ENCODE peak calls at places on chromosome 10, in seven cellular contexts. One of them, this sample, is unnamed. For H3K27me3, the result is how much of the 10 kb centered on the place peaks cover.

GRCh38 chr10:62341419-62341818 is 32.8 kb upstream of the ZNF365 start:
- DNase-seq in cardiac muscle cell: no peak
- DNase-seq in pancreas: no peak
- DNase-seq in esophagus muscularis mucosa: no peak
- DNase-seq in body of pancreas: no peak
- DNase-seq in hepatocyte: no peak
- DNase-seq in HCT116: no peak
- DNase-seq in this sample: no peak

GRCh38 chr10:105763611-105764010 is 1122.5 kb downstream of the SORCS3 start:
- DNase-seq in hepatocyte: no peak
- DNase-seq in cardiac muscle cell: no peak
- DNase-seq in HCT116: no peak
- DNase-seq in esophagus muscularis mucosa: no peak
- DNase-seq in body of pancreas: no peak
- DNase-seq in pancreas: no peak
- DNase-seq in this sample: no peak

GRCh38 chr10:13074562-13075451 is 25.2 kb upstream of the OPTN start:
- DNase-seq in cardiac muscle cell: peak
- DNase-seq in HCT116: peak
- DNase-seq in esophagus muscularis mucosa: no peak
- DNase-seq in pancreas: peak
- DNase-seq in hepatocyte: peak
- DNase-seq in body of pancreas: peak
- DNase-seq in this sample: peak

GRCh38 chr10:44930904-44931620 is 19.9 kb downstream of the TMEM72 start:
- DNase-seq in hepatocyte: no peak
- DNase-seq in pancreas: no peak
- DNase-seq in cardiac muscle cell: no peak
- DNase-seq in esophagus muscularis mucosa: no peak
- DNase-seq in HCT116: no peak
- DNase-seq in body of pancreas: no peak
- DNase-seq in this sample: no peak

GRCh38 chr10:12960431-12960898 is 41.0 kb downstream of the CCDC3 start:
- DNase-seq in HCT116: no peak
- DNase-seq in body of pancreas: peak
- DNase-seq in hepatocyte: peak
- DNase-seq in esophagus muscularis mucosa: no peak
- DNase-seq in cardiac muscle cell: no peak
- DNase-seq in pancreas: peak
- DNase-seq in this sample: no peak

GRCh38 chr10:118444016-118444415 is 101.9 kb upstream of the FAM204A start:
- DNase-seq in pancreas: no peak
- DNase-seq in HCT116: no peak
- DNase-seq in cardiac muscle cell: no peak
- DNase-seq in hepatocyte: no peak
- DNase-seq in body of pancreas: no peak
- DNase-seq in esophagus muscularis mucosa: no peak
- DNase-seq in this sample: no peak

GRCh38 chr10:75400769-75401568 is 595 bp downstream of the ZNF503 start:
- DNase-seq in body of pancreas: peak
- DNase-seq in pancreas: peak
- DNase-seq in hepatocyte: peak
- DNase-seq in esophagus muscularis mucosa: no peak
- DNase-seq in HCT116: no peak
- DNase-seq in cardiac muscle cell: peak
- DNase-seq in this sample: no peak

GRCh38 chr10:71982269-71983178 is 18.3 kb downstream of the CHST3 start:
- DNase-seq in body of pancreas: no peak
- DNase-seq in esophagus muscularis mucosa: no peak
- DNase-seq in cardiac muscle cell: no peak
- DNase-seq in HCT116: no peak
- DNase-seq in pancreas: no peak
- DNase-seq in hepatocyte: no peak
- DNase-seq in this sample: no peak

GRCh38 chr10:3278771-3279170 is 106.2 kb upstream of the PITRM1 start:
- DNase-seq in body of pancreas: no peak
- DNase-seq in pancreas: no peak
- DNase-seq in HCT116: no peak
- DNase-seq in cardiac muscle cell: no peak
- DNase-seq in esophagus muscularis mucosa: no peak
- DNase-seq in hepatocyte: no peak
- DNase-seq in this sample: no peak

GRCh38 chr10:75399461-75400162 is 2.0 kb downstream of the ZNF503 start:
- DNase-seq in esophagus muscularis mucosa: no peak
- DNase-seq in body of pancreas: peak
- DNase-seq in HCT116: no peak
- DNase-seq in hepatocyte: peak
- DNase-seq in cardiac muscle cell: peak
- DNase-seq in pancreas: peak
- DNase-seq in this sample: no peak

GRCh38 chr10:72261323-72262018 is 12.3 kb upstream of the DDIT4 start:
- DNase-seq in pancreas: no peak
- DNase-seq in body of pancreas: peak
- DNase-seq in cardiac muscle cell: no peak
- DNase-seq in hepatocyte: peak
- DNase-seq in HCT116: no peak
- DNase-seq in esophagus muscularis mucosa: no peak
- DNase-seq in this sample: no peak

DNA sequence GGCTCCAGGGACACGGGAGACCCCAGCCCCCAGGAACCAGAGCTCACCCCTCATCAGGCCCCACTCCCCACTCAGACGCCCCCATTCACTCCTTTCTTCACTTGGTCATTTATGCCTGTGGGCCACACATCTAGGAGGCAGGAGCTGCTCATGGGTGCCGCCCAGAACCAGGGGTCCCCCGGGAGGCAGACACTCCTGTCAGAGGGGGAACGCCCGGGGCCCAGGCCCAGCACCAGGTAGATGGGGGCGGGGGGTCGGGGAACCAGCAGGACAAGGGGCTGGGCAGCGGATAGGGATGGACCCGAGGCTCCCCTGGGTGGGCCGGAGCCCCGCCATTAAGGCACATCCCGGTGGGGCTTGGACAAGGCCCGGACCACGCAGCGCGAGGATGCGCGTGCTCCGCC is 11.8 kb downstream of the CALY start:
- DNase-seq in body of pancreas: no peak
- DNase-seq in hepatocyte: no peak
- DNase-seq in esophagus muscularis mucosa: no peak
- DNase-seq in pancreas: peak
- DNase-seq in cardiac muscle cell: no peak
- DNase-seq in HCT116: no peak
- DNase-seq in this sample: no peak
- H3K27me3 ChIP-seq in body of pancreas: under half
- H3K27me3 ChIP-seq in hepatocyte: under half
- H3K27me3 ChIP-seq in esophagus muscularis mucosa: under half
- H3K27me3 ChIP-seq in pancreas: under half
- H3K27me3 ChIP-seq in cardiac muscle cell: under half
- H3K27me3 ChIP-seq in HCT116: under half
- H3K27me3 ChIP-seq in this sample: under half

DNA sequence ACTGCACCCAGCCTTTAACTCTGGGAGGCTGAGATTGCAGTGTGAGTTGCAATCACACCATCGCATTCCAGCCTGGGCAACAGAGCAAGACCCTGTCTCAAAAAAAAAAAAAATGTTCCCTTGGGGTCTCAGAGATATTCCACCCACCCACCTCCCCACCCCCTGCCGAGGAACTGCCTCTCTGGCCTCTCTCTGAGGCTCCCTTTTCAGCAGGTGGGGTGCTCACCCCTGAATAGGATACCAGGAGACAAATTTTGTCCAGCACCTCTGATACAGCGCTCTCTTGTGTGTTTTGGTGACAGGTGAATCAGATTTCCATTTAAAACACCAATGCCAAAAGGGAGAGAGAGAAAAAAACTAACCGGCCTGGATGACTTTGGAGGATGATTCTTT is 92.6 kb upstream of the KIF5B start:
- DNase-seq in esophagus muscularis mucosa: no peak
- DNase-seq in pancreas: no peak
- DNase-seq in body of pancreas: no peak
- DNase-seq in cardiac muscle cell: no peak
- DNase-seq in hepatocyte: no peak
- DNase-seq in HCT116: no peak
- DNase-seq in this sample: no peak
- H3K27ac ChIP-seq in esophagus muscularis mucosa: peak
- H3K27ac ChIP-seq in pancreas: peak
- H3K27ac ChIP-seq in body of pancreas: peak
- H3K27ac ChIP-seq in cardiac muscle cell: no peak
- H3K27ac ChIP-seq in hepatocyte: no peak
- H3K27ac ChIP-seq in HCT116: no peak
- H3K27ac ChIP-seq in this sample: no peak

GRCh38 chr10:6838118-6838517 is 258.0 kb upstream of the PRKCQ start:
- DNase-seq in hepatocyte: no peak
- DNase-seq in esophagus muscularis mucosa: no peak
- DNase-seq in HCT116: no peak
- DNase-seq in pancreas: no peak
- DNase-seq in body of pancreas: no peak
- DNase-seq in cardiac muscle cell: no peak
- DNase-seq in this sample: no peak
- TF ChIP-seq CTCF in hepatocyte: peak
- TF ChIP-seq CTCF in esophagus muscularis mucosa: peak
- TF ChIP-seq CTCF in HCT116: peak
- TF ChIP-seq CTCF in pancreas: no peak
- TF ChIP-seq CTCF in body of pancreas: no peak
- TF ChIP-seq CTCF in cardiac muscle cell: no peak
- TF ChIP-seq CTCF in this sample: no peak

GRCh38 chr10:100672199-100672598 is 73.2 kb upstream of the PAX2 start:
- DNase-seq in cardiac muscle cell: no peak
- DNase-seq in HCT116: no peak
- DNase-seq in esophagus muscularis mucosa: no peak
- DNase-seq in pancreas: no peak
- DNase-seq in body of pancreas: no peak
- DNase-seq in hepatocyte: no peak
- DNase-seq in this sample: no peak

GRCh38 chr10:100679327-100679726 is 66.1 kb upstream of the PAX2 start:
- DNase-seq in esophagus muscularis mucosa: no peak
- DNase-seq in pancreas: no peak
- DNase-seq in body of pancreas: no peak
- DNase-seq in HCT116: no peak
- DNase-seq in hepatocyte: no peak
- DNase-seq in cardiac muscle cell: no peak
- DNase-seq in this sample: no peak

GRCh38 chr10:100683004-100683403 is 62.4 kb upstream of the PAX2 start:
- DNase-seq in esophagus muscularis mucosa: no peak
- DNase-seq in body of pancreas: no peak
- DNase-seq in HCT116: no peak
- DNase-seq in pancreas: no peak
- DNase-seq in cardiac muscle cell: no peak
- DNase-seq in hepatocyte: no peak
- DNase-seq in this sample: no peak

DNA sequence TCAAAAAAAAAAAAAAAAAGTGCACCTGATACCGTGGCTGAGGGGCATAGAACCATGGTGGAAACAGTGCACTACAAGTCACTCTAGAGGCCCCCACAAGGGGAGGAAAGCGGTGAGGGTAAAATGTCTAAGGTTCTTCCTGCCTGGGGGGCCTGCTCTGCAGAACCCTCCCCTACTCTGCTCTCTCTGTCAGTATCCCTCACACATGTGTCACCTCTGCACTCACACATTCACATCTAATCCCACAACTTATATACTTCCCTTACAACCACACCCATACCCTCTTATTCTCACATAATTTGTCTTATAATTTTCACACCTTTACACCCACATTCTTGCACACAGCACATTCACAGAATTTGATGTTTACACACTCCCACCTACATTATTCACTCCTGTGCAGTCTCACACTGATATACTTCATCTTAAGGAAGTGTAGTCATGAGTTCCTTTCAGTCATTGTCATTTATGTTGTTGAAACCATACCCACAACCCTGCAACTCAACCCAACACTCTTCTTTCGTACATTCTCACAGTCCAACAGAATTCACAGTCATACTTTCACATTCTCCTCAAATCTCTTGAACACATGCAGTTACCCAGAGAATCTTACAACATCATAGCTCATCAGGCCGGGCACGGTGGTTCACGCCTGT is 68.0 kb upstream of the PAX2 start:
- DNase-seq in cardiac muscle cell: no peak
- DNase-seq in pancreas: no peak
- DNase-seq in HCT116: no peak
- DNase-seq in hepatocyte: no peak
- DNase-seq in body of pancreas: no peak
- DNase-seq in esophagus muscularis mucosa: no peak
- DNase-seq in this sample: no peak
- H3K27me3 ChIP-seq in cardiac muscle cell: half or more
- H3K27me3 ChIP-seq in pancreas: under half
- H3K27me3 ChIP-seq in HCT116: half or more
- H3K27me3 ChIP-seq in hepatocyte: half or more
- H3K27me3 ChIP-seq in body of pancreas: under half
- H3K27me3 ChIP-seq in esophagus muscularis mucosa: under half
- H3K27me3 ChIP-seq in this sample: half or more

GRCh38 chr10:114477285-114477684 is 73.0 kb upstream of the AFAP1L2 start:
- DNase-seq in esophagus muscularis mucosa: no peak
- DNase-seq in body of pancreas: no peak
- DNase-seq in pancreas: no peak
- DNase-seq in HCT116: no peak
- DNase-seq in cardiac muscle cell: peak
- DNase-seq in hepatocyte: no peak
- DNase-seq in this sample: no peak
- H3K27ac ChIP-seq in esophagus muscularis mucosa: peak
- H3K27ac ChIP-seq in body of pancreas: no peak
- H3K27ac ChIP-seq in pancreas: no peak
- H3K27ac ChIP-seq in HCT116: no peak
- H3K27ac ChIP-seq in cardiac muscle cell: no peak
- H3K27ac ChIP-seq in hepatocyte: no peak
- H3K27ac ChIP-seq in this sample: no peak

GRCh38 chr10:46233101-46233500 is 53.7 kb upstream of the ANTXRL start:
- DNase-seq in HCT116: no peak
- DNase-seq in hepatocyte: no peak
- DNase-seq in esophagus muscularis mucosa: no peak
- DNase-seq in pancreas: no peak
- DNase-seq in body of pancreas: no peak
- DNase-seq in cardiac muscle cell: no peak
- DNase-seq in this sample: no peak

GRCh38 chr10:46230615-46231014 is 56.2 kb upstream of the ANTXRL start:
- DNase-seq in esophagus muscularis mucosa: no peak
- DNase-seq in hepatocyte: no peak
- DNase-seq in HCT116: no peak
- DNase-seq in cardiac muscle cell: no peak
- DNase-seq in pancreas: no peak
- DNase-seq in body of pancreas: no peak
- DNase-seq in this sample: no peak

GRCh38 chr10:46232666-46233065 is 54.1 kb upstream of the ANTXRL start:
- DNase-seq in hepatocyte: no peak
- DNase-seq in body of pancreas: no peak
- DNase-seq in esophagus muscularis mucosa: no peak
- DNase-seq in pancreas: no peak
- DNase-seq in cardiac muscle cell: no peak
- DNase-seq in HCT116: no peak
- DNase-seq in this sample: no peak

GRCh38 chr10:46231087-46231486 is 55.7 kb upstream of the ANTXRL start:
- DNase-seq in hepatocyte: no peak
- DNase-seq in cardiac muscle cell: no peak
- DNase-seq in HCT116: no peak
- DNase-seq in pancreas: no peak
- DNase-seq in body of pancreas: no peak
- DNase-seq in esophagus muscularis mucosa: no peak
- DNase-seq in this sample: peak

GRCh38 chr10:46232084-46232483 is 54.7 kb upstream of the ANTXRL start:
- DNase-seq in cardiac muscle cell: no peak
- DNase-seq in pancreas: no peak
- DNase-seq in hepatocyte: no peak
- DNase-seq in esophagus muscularis mucosa: no peak
- DNase-seq in body of pancreas: no peak
- DNase-seq in HCT116: no peak
- DNase-seq in this sample: no peak
- TF ChIP-seq CTCF in cardiac muscle cell: no peak
- TF ChIP-seq CTCF in pancreas: no peak
- TF ChIP-seq CTCF in hepatocyte: no peak
- TF ChIP-seq CTCF in esophagus muscularis mucosa: no peak
- TF ChIP-seq CTCF in body of pancreas: no peak
- TF ChIP-seq CTCF in HCT116: no peak
- TF ChIP-seq CTCF in this sample: no peak